ENCODE peak calls at places on chromosome 1, in ten cellular contexts. M, T, I, K, G, S, Q, E, J and N are unnamed samples.

GRCh38 chr1:22376976-22377375 is 74.7 kb upstream of the ZBTB40 start:
- DNase-seq in M (no peak), T (peak), I (no peak), K (no peak), G (no peak), S (no peak), Q (peak), E (no peak), J (no peak), N (no peak)

GRCh38 chr1:20194224-20194623 is 7.9 kb upstream of the PLA2G2C start:
- DNase-seq in M (peak), T (no peak), I (no peak), K (no peak), G (no peak), S (no peak), Q (no peak), E (no peak), J (no peak), N (no peak)

GRCh38 chr1:156926175-156926574 is 5.7 kb downstream of the LRRC71 start:
- DNase-seq in M (peak), T (peak), I (no peak), K (peak), G (no peak), S (no peak), Q (peak), E (no peak), J (no peak), N (peak)

GRCh38 chr1:16180291-16180824 is 24.5 kb upstream of the EPHA2 start:
- DNase-seq in M (no peak), T (peak), I (no peak), K (peak), G (no peak), S (no peak), Q (peak), E (no peak), J (peak), N (no peak)

GRCh38 chr1:153922076-153922837 is 515 bp downstream of the GATAD2B start:
- DNase-seq in M (no peak), T (peak), I (peak), K (no peak), G (peak), S (peak), Q (peak), E (no peak), J (no peak), N (peak)

GRCh38 chr1:7930547-7931445 is 9.8 kb downstream of the TNFRSF9 start:
- DNase-seq in M (no peak), T (no peak), I (no peak), K (no peak), G (no peak), S (no peak), Q (no peak), E (no peak), J (no peak), N (no peak)

GRCh38 chr1:204104331-204105222 is 31.7 kb downstream of the SOX13 start:
- DNase-seq in M (peak), T (peak), I (peak), K (peak), G (no peak), S (no peak), Q (no peak), E (no peak), J (no peak), N (peak)

GRCh38 chr1:62590255-62590969 is 6.9 kb upstream of the ANGPTL3 start:
- DNase-seq in M (no peak), T (no peak), I (no peak), K (no peak), G (no peak), S (no peak), Q (no peak), E (no peak), J (no peak), N (no peak)

GRCh38 chr1:114427612-114428011 is 83.4 kb downstream of the TRIM33 start:
- DNase-seq in M (no peak), T (no peak), I (no peak), K (no peak), G (no peak), S (no peak), Q (no peak), E (no peak), J (no peak), N (no peak)